ENCODE peak calls at places on chromosomes 5 and 9, in seven cellular contexts. T is ovary, U is heart left ventricle, P is suprapubic skin, D is gastrocnemius medialis, G is tibial nerve, R is transverse colon. I is an unnamed sample.

GRCh38 chr5:134594797-134595457 is 37.7 kb downstream of the SAR1B start:
- DNase-seq in T (no peak), U (no peak), P (no peak), D (no peak), G (no peak), R (no peak), I (no peak)

GRCh38 chr5:125274938-125275759 is 528.7 kb upstream of the ZNF608 start:
- DNase-seq in T (no peak), U (no peak), P (no peak), D (no peak), G (no peak), R (no peak), I (no peak)

GRCh38 chr9:2170737-2171136 is 155.6 kb downstream of the SMARCA2 start:
- DNase-seq in T (no peak), U (no peak), P (no peak), D (no peak), G (no peak), R (no peak), I (peak)

GRCh38 chr9:13721481-13722235 is 442.2 kb upstream of the MPDZ start:
- DNase-seq in T (no peak), U (no peak), P (no peak), D (no peak), G (no peak), R (no peak), I (no peak)

GRCh38 chr5:37836173-37837100 is 3.4 kb downstream of the GDNF start:
- DNase-seq in T (peak), U (no peak), P (no peak), D (no peak), G (no peak), R (no peak), I (no peak)

GRCh38 chr5:1847056-1847455 is 35.7 kb downstream of the IRX4 start:
- DNase-seq in T (no peak), U (no peak), P (no peak), D (no peak), G (no peak), R (no peak), I (no peak)

GRCh38 chr5:93151896-93152295 is 429.1 kb downstream of the NR2F1-AS1 start:
- DNase-seq in T (no peak), U (no peak), P (no peak), D (no peak), G (no peak), R (no peak), I (no peak)

GRCh38 chr5:157222506-157223230 is 42.0 kb downstream of the ITK start:
- DNase-seq in T (no peak), U (no peak), P (no peak), D (no peak), G (no peak), R (no peak), I (no peak)

GRCh38 chr9:6302417-6302816 is 25.8 kb upstream of the TPD52L3 start:
- DNase-seq in T (no peak), U (no peak), P (no peak), D (no peak), G (no peak), R (no peak), I (no peak)

GRCh38 chr5:40832345-40832744 is 2.7 kb downstream of the RPL37 start:
- DNase-seq in T (no peak), U (no peak), P (no peak), D (no peak), G (no peak), R (no peak), I (no peak)

GRCh38 chr5:40834391-40834848 is 602 bp downstream of the RPL37 start:
- DNase-seq in T (no peak), U (no peak), P (no peak), D (no peak), G (peak), R (peak), I (no peak)

GRCh38 chr5:40831346-40832210 is 3.4 kb downstream of the RPL37 start:
- DNase-seq in T (no peak), U (no peak), P (no peak), D (no peak), G (no peak), R (no peak), I (no peak)

GRCh38 chr5:40834849-40835787 is at the start of gene RPL37:
- DNase-seq in T (peak), U (peak), P (peak), D (peak), G (peak), R (peak), I (peak)

GRCh38 chr5:40833712-40834229 is 1.3 kb downstream of the RPL37 start:
- DNase-seq in T (no peak), U (no peak), P (no peak), D (no peak), G (no peak), R (no peak), I (no peak)
- TF ChIP-seq POLR2A in T (no peak), U (no peak), P (no peak), D (no peak), G (no peak), R (no peak), I (no peak)

GRCh38 chr9:135787776-135788575 is 86.0 kb downstream of the KCNT1 start:
- DNase-seq in T (no peak), U (no peak), P (no peak), D (no peak), G (no peak), R (no peak), I (no peak)

GRCh38 chr9:135790356-135790755 is 88.4 kb downstream of the KCNT1 start:
- DNase-seq in T (no peak), U (no peak), P (no peak), D (no peak), G (no peak), R (no peak), I (no peak)

GRCh38 chr9:135787317-135787716 is 85.3 kb downstream of the KCNT1 start:
- DNase-seq in T (no peak), U (no peak), P (no peak), D (no peak), G (no peak), R (no peak), I (no peak)

GRCh38 chr9:135789838-135790291 is 87.9 kb downstream of the KCNT1 start:
- DNase-seq in T (no peak), U (no peak), P (no peak), D (no peak), G (no peak), R (no peak), I (no peak)

DNA sequence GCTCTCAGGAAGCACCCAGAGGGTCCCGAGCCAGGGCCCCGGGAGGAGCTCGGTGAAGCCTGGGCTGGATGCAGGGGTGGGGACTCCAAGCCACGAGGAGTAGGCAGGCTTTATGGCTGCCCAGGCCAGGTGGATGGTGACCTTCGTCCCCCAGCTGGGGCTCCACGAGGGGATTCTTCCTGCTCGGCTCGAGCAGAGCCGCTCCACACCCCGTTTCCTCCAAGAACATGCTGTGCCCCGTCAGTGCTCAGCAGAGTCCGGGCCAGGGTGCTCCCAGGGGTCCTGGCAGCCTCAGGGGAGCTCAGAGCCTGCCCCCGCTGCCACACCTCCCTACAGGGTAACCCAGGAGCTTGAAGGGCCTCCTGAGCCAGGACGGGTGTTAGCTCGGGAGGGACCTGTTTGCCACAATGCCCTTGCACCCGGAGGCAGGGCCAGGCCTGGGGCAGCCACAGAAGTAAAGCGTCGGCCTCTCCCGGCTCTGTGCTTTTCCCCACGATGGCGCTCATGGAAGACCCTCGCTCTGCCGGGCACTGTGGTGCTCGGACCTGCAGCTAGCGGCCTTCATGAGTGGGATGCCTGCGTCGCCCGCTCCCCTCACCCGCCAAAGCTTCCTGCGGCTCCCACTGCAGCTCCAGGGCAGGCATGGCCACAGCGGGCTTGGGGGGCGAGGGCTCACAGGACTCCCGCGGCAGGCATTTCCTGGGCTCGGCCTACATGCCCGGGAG is 86.8 kb downstream of the KCNT1 start:
- DNase-seq in T (no peak), U (no peak), P (no peak), D (no peak), G (no peak), R (peak), I (no peak)
- TF ChIP-seq POLR2A in T (no peak), U (no peak), P (no peak), D (no peak), G (no peak), R (no peak), I (no peak)

DNA sequence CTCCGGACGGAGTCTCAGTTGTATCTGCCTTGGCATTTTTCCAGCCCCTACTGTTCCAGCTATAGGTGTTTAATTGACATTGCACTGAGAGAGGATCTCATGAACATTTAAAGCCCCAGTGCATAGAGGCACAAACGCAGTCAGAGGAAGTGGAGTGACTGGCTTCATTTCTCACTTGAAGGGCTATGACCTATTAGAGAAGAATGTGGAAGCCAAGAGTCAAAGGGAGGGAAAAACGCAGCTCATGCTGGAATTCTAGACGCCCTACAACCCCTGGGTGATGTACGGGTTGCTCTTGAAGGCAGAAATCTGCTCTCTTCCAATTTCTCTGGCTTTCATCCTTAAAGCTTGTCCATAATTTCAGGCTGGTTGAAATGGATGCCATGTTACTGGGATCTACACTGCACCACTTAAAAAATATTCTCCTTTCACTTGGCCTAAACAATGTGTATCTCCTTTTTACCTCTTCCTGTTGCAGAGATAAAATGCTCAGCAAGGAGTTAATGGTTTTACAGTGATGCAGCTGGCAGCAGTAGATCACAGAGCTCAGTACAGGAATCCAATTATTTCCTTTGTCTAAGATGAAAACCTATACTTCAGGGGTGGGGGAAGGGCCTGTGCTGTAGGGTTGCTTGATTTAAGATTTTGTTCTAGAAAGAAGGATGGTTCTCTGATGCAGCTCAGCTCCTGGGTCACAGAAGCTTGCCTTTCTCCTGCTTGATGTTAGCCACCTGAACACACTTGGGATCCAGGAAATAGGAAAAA is 61.8 kb upstream of the MAMDC2 start:
- DNase-seq in T (no peak), U (no peak), P (no peak), D (no peak), G (no peak), R (no peak), I (no peak)
- TF ChIP-seq POLR2A in T (no peak), U (no peak), P (no peak), D (no peak), G (no peak), R (no peak), I (no peak)

GRCh38 chr5:67006152-67006848 is 190.3 kb downstream of the CD180 start:
- DNase-seq in T (no peak), U (no peak), P (no peak), D (no peak), G (no peak), R (no peak), I (no peak)

GRCh38 chr5:67004730-67005350 is 191.8 kb downstream of the CD180 start:
- DNase-seq in T (no peak), U (no peak), P (no peak), D (no peak), G (no peak), R (no peak), I (no peak)

GRCh38 chr5:67002832-67003231 is 193.8 kb downstream of the CD180 start:
- DNase-seq in T (no peak), U (no peak), P (no peak), D (no peak), G (no peak), R (no peak), I (no peak)

GRCh38 chr5:67003373-67003905 is 193.2 kb downstream of the CD180 start:
- DNase-seq in T (no peak), U (no peak), P (no peak), D (no peak), G (no peak), R (no peak), I (no peak)

GRCh38 chr5:67003906-67004729 is 192.5 kb downstream of the CD180 start:
- DNase-seq in T (peak), U (peak), P (peak), D (peak), G (peak), R (peak), I (peak)
- TF ChIP-seq POLR2A in T (no peak), U (peak), P (no peak), D (peak), G (peak), R (peak), I (no peak)

I was measured in lower leg skin.